ENCODE peak calls at places on chromosomes 4 and X, in seven cellular contexts. K is cardiac muscle cell; Y is CD4-positive, CD25-positive, alpha-beta regulatory T cell; R is PC-3; B is effector memory CD4-positive, alpha-beta T cell; S is kidney; Q is adipocyte. T is an unnamed sample.

GRCh38 chr4:108483650-108484049 is 136.7 kb upstream of the RPL34 start:
- DNase-seq in B (no peak), Y (no peak), R (no peak), S (no peak), K (no peak), Q (no peak), T (no peak)

GRCh38 chr4:16136771-16137170 is 52.9 kb upstream of the PROM1 start:
- DNase-seq in K (no peak), R (no peak), Q (no peak), Y (no peak), S (no peak), B (no peak), T (no peak)

GRCh38 chrX:67652581-67652980 is 108.8 kb downstream of the AR start:
- DNase-seq in R (no peak), Y (no peak), S (no peak), Q (no peak), K (no peak), B (no peak), T (no peak)

GRCh38 chrX:49951524-49952193 is 29.3 kb downstream of the CLCN5 start:
- DNase-seq in Q (peak; percentile 51), K (no peak), Y (no peak), R (no peak), S (no peak), B (no peak), T (no peak)

GRCh38 chr4:72394264-72394663 is 174.8 kb downstream of the ADAMTS3 start:
- DNase-seq in R (no peak), Q (no peak), K (no peak), S (no peak), Y (no peak), B (no peak), T (no peak)

GRCh38 chrX:96763608-96764007 is 79.0 kb downstream of the DIAPH2 start:
- DNase-seq in Y (no peak), K (no peak), B (no peak), S (no peak), Q (no peak), R (no peak), T (no peak)

GRCh38 chrX:71815121-71815905 is 52.2 kb downstream of the CXorf49B start:
- DNase-seq in S (peak; percentile 54), B (no peak), R (no peak), Y (no peak), Q (no peak), K (no peak), T (no peak)

GRCh38 chrX:16114640-16115039 is 8.7 kb upstream of the GRPR start:
- DNase-seq in Y (no peak), B (no peak), S (no peak), R (no peak), Q (peak; percentile 79), K (no peak), T (no peak)

GRCh38 chrX:34365482-34365881 is 233.4 kb upstream of the FAM47A start:
- DNase-seq in Y (no peak), B (no peak), S (no peak), R (peak; percentile 30), Q (peak; percentile 70), K (peak; percentile 61), T (no peak)

GRCh38 chr4:106585920-106586349 is 217.4 kb upstream of the GIMD1 start:
- DNase-seq in Y (no peak), S (no peak), Q (peak; percentile 29), K (no peak), B (no peak), R (peak; percentile 48), T (no peak)

GRCh38 chrX:101539116-101539515 is 11.2 kb upstream of the ARMCX1 start:
- DNase-seq in S (no peak), Y (no peak), K (no peak), Q (no peak), B (no peak), R (no peak), T (no peak)

GRCh38 chr4:138235419-138235952 is 6.7 kb downstream of the SLC7A11 start:
- DNase-seq in R (peak; percentile 86), S (no peak), Y (no peak), Q (peak; percentile 92), B (no peak), K (no peak), T (no peak)

GRCh38 chr4:153748378-153748777 is 11.4 kb downstream of the RNF175 start:
- DNase-seq in S (no peak), R (peak; percentile 35), K (no peak), Y (no peak), Q (peak; percentile 86), B (no peak), T (no peak)

GRCh38 chr4:83334425-83335241 is at the start of gene HPSE:
- DNase-seq in B (peak; percentile 60), R (peak; percentile 76), Y (peak; percentile 72), Q (peak; percentile 80), S (peak; percentile 96), K (peak; percentile 58), T (peak; percentile 60)

GRCh38 chr4:3791910-3792542 is 25.8 kb downstream of the ADRA2C start:
- DNase-seq in Q (peak; percentile 36), S (peak; percentile 82), K (peak; percentile 91), B (no peak), R (peak; percentile 45), Y (no peak), T (no peak)

GRCh38 chr4:17358236-17358635 is 153.7 kb downstream of the QDPR start:
- DNase-seq in Q (peak; percentile 64), S (no peak), K (no peak), Y (no peak), B (no peak), R (no peak), T (no peak)

GRCh38 chr4:174999407-174999806 is 81.2 kb downstream of the ADAM29 start:
- DNase-seq in S (no peak), Y (no peak), Q (peak; percentile 14), R (peak; percentile 76), B (no peak), K (no peak), T (no peak)

GRCh38 chr4:181688416-181688815 is 554.8 kb upstream of the TENM3 start:
- DNase-seq in S (no peak), K (no peak), Q (no peak), Y (no peak), R (no peak), B (no peak), T (no peak)

GRCh38 chr4:47876310-47876709 is 38.1 kb downstream of the NFXL1 start:
- DNase-seq in B (no peak), R (no peak), Q (peak; percentile 34), Y (no peak), S (no peak), K (no peak), T (no peak)

GRCh38 chr4:5888222-5888701 is 4.6 kb downstream of the CRMP1 start:
- DNase-seq in R (no peak), Q (peak; percentile 4), K (peak; percentile 67), S (no peak), Y (no peak), B (no peak), T (no peak)

GRCh38 chrX:153766871-153767673 is 3.0 kb downstream of the PLXNB3 start:
- DNase-seq in B (no peak), K (no peak), Q (no peak), R (no peak), S (peak; percentile 69), Y (no peak), T (no peak)

GRCh38 chr4:86055898-86056297 is 304.0 kb downstream of the MAPK10 start:
- DNase-seq in Y (no peak), B (no peak), Q (peak; percentile 38), R (peak; percentile 12), K (no peak), S (no peak), T (no peak)

GRCh38 chrX:9835585-9836210 is 49.5 kb downstream of the SHROOM2 start:
- DNase-seq in K (no peak), Q (no peak), B (no peak), Y (no peak), R (no peak), S (no peak), T (no peak)

GRCh38 chr4:83691998-83692397 is 156.1 kb downstream of the GPAT3 start:
- DNase-seq in Q (no peak), S (no peak), Y (no peak), K (no peak), B (no peak), R (peak; percentile 77), T (no peak)

DNA sequence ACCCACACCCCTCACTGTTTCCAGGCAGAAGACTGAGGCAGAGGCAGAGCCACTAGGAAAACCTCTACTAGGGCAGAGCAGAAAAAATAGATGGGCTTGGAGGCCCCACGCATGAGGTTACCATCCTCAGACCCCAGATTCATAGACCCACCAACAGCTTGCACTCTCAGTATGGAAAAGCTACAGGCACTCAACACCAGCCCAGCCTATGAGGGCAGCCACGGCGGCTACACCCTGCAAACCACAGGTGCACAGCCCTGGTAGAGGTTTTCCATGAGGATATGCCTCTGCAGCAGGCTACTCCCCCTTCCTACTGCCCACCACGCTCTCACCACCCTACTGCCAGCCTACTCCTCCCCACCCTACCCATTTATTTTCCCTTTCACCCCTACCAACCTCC is 235.1 kb downstream of the CWH43 start:
- DNase-seq in R (no peak), B (no peak), S (peak; percentile 70), Y (no peak), K (no peak), Q (no peak), T (no peak)
- H3K9me3 ChIP-seq in R (peaks cover 4% of the 10 kb centered on the region), B (no peaks in the 10 kb centered on the region), S (no peaks in the 10 kb centered on the region), Y (peaks cover 3% of the 10 kb centered on the region), K (peaks cover 4% of the 10 kb centered on the region), Q (no peaks in the 10 kb centered on the region), T (peaks cover 4% of the 10 kb centered on the region)

GRCh38 chr4:20151436-20151835 is 100.3 kb upstream of the SLIT2 start:
- DNase-seq in B (no peak), Y (no peak), K (no peak), R (peak; percentile 1), S (no peak), Q (peak; percentile 3), T (no peak)
- H3K9me3 ChIP-seq in B (no peaks in the 10 kb centered on the region), Y (no peaks in the 10 kb centered on the region), K (no peaks in the 10 kb centered on the region), R (no peaks in the 10 kb centered on the region), S (no peaks in the 10 kb centered on the region), Q (no peaks in the 10 kb centered on the region), T (no peaks in the 10 kb centered on the region)

GRCh38 chr4:11701978-11702377 is 273.3 kb upstream of the HS3ST1 start:
- DNase-seq in K (no peak), Q (no peak), R (no peak), B (no peak), S (no peak), Y (no peak), T (no peak)
- H3K9me3 ChIP-seq in K (no peaks in the 10 kb centered on the region), Q (no peaks in the 10 kb centered on the region), R (no peaks in the 10 kb centered on the region), B (no peaks in the 10 kb centered on the region), S (no peaks in the 10 kb centered on the region), Y (no peaks in the 10 kb centered on the region), T (no peaks in the 10 kb centered on the region)

GRCh38 chrX:151776113-151776790 is 41.7 kb downstream of the CNGA2 start:
- DNase-seq in B (no peak), Q (no peak), K (no peak), Y (no peak), S (no peak), R (no peak), T (no peak)

GRCh38 chrX:151776936-151777335 is 42.4 kb downstream of the CNGA2 start:
- DNase-seq in K (no peak), B (no peak), Q (no peak), S (no peak), Y (no peak), R (no peak), T (no peak)

GRCh38 chrX:151779258-151779657 is 44.7 kb downstream of the CNGA2 start:
- DNase-seq in K (no peak), Y (no peak), R (no peak), Q (no peak), S (no peak), B (no peak), T (no peak)

DNA sequence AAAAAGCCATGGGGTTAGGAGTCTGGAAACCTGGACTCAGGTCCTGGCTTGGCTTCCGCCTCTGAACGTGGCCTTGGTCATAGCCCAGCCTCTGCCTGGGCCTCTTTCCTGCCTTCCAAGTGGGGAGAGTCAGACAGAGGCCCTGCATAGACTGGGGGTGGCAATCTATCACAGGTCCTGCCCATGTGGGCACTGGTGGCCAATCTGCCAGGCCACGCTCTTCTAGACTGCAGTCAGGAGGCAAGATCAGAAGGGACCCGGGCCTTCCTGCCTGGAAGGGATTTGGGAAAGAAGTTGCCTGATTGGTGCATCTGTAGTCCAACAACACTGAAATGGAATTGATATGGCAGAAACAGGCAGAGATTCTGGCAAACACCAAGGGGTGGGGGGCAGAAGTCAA is 46.1 kb downstream of the CNGA2 start:
- DNase-seq in Q (no peak), Y (no peak), K (no peak), B (no peak), R (no peak), S (no peak), T (no peak)
- H3K9me3 ChIP-seq in Q (peaks cover 3% of the 10 kb centered on the region), Y (no peaks in the 10 kb centered on the region), K (no peaks in the 10 kb centered on the region), B (no peaks in the 10 kb centered on the region), R (no peaks in the 10 kb centered on the region), S (no peaks in the 10 kb centered on the region), T (no peaks in the 10 kb centered on the region)

T was measured in T-helper 17 cell.